ENCODE peak calls at places on chromosomes 2 and 18, in five cellular contexts. I is nephron progenitor cell, A is GM13976, D is HFFc6, L is NB4. B is an unnamed sample.

GRCh38 chr2:168149431-168149830 is 98.0 kb downstream of the STK39 start:
- DNase-seq in I (no peak), A (no peak), D (no peak), L (peak), B (no peak)

GRCh38 chr2:86358982-86359381 is 21.6 kb upstream of the REEP1 start:
- DNase-seq in I (no peak), A (peak), D (no peak), L (no peak), B (no peak)

GRCh38 chr2:29706171-29706690 is 215.2 kb downstream of the ALK start:
- DNase-seq in I (no peak), A (no peak), D (no peak), L (no peak), B (no peak)

GRCh38 chr2:123771928-123772632 is 253.0 kb upstream of the CNTNAP5 start:
- DNase-seq in I (no peak), A (no peak), D (no peak), L (no peak), B (no peak)

GRCh38 chr2:186503827-186504606 is 18.0 kb downstream of the ZC3H15 start:
- DNase-seq in I (no peak), A (no peak), D (no peak), L (peak), B (no peak)

GRCh38 chr2:227818569-227819397 is 5.1 kb downstream of the CCL20 start:
- DNase-seq in I (no peak), A (no peak), D (no peak), L (peak), B (peak)

GRCh38 chr2:213185147-213185822 is 33.9 kb upstream of the IKZF2 start:
- DNase-seq in I (no peak), A (no peak), D (no peak), L (no peak), B (no peak)

GRCh38 chr2:188414869-188415753 is 123.4 kb downstream of the GULP1 start:
- DNase-seq in I (no peak), A (no peak), D (no peak), L (no peak), B (no peak)

GRCh38 chr2:20623241-20623640 is 27.7 kb downstream of the HS1BP3 start:
- DNase-seq in I (no peak), A (no peak), D (no peak), L (no peak), B (no peak)

GRCh38 chr2:1594281-1595171 is 149.8 kb downstream of the PXDN start:
- DNase-seq in I (no peak), A (no peak), D (no peak), L (no peak), B (no peak)

GRCh38 chr18:36075862-36076587 is 8.7 kb upstream of the RPRD1A start:
- DNase-seq in I (no peak), A (no peak), D (peak), L (peak), B (no peak)

GRCh38 chr2:59383473-59383872 is 1142.3 kb upstream of the FANCL start:
- DNase-seq in I (no peak), A (no peak), D (no peak), L (no peak), B (no peak)

GRCh38 chr2:102241616-102242260 is 54.9 kb downstream of the IL1RL2 start:
- DNase-seq in I (no peak), A (no peak), D (no peak), L (no peak), B (no peak)

GRCh38 chr2:231614559-231615057 is 21.9 kb downstream of the TEX44 start:
- DNase-seq in I (no peak), A (peak), D (no peak), L (peak), B (peak)

GRCh38 chr18:58097127-58097906 is 53.3 kb downstream of the NEDD4L start:
- DNase-seq in I (no peak), A (no peak), D (no peak), L (no peak), B (no peak)

GRCh38 chr2:241802806-241803318 is 6.1 kb upstream of the NEU4 start:
- DNase-seq in I (peak), A (peak), D (no peak), L (no peak), B (no peak)

GRCh38 chr2:168220971-168221819 is 26.2 kb downstream of the STK39 start:
- DNase-seq in I (no peak), A (no peak), D (no peak), L (no peak), B (no peak)

GRCh38 chr2:72104821-72105588 is 42.7 kb downstream of the CYP26B1 start:
- DNase-seq in I (no peak), A (no peak), D (no peak), L (peak), B (no peak)

GRCh38 chr2:202360646-202361045 is 15.5 kb upstream of the BMPR2 start:
- DNase-seq in I (no peak), A (no peak), D (no peak), L (no peak), B (no peak)

GRCh38 chr18:48607049-48607984 is 68.5 kb downstream of the CTIF start:
- DNase-seq in I (no peak), A (no peak), D (peak), L (peak), B (no peak)

GRCh38 chr2:190649798-190650390 is 1.0 kb downstream of the NAB1 start:
- DNase-seq in I (peak), A (no peak), D (peak), L (peak), B (no peak)

GRCh38 chr2:74312913-74313312 is 30.3 kb downstream of the SLC4A5 start:
- DNase-seq in I (no peak), A (no peak), D (no peak), L (no peak), B (no peak)

GRCh38 chr18:4455113-4455811 is at the start of gene DLGAP1:
- DNase-seq in I (peak), A (peak), D (no peak), L (no peak), B (no peak)

GRCh38 chr2:120857422-120857821 is 121.8 kb downstream of the GLI2 start:
- DNase-seq in I (no peak), A (no peak), D (no peak), L (no peak), B (no peak)

GRCh38 chr18:22207022-22207758 is 37.8 kb downstream of the GATA6 start:
- DNase-seq in I (no peak), A (no peak), D (no peak), L (no peak), B (no peak)

GRCh38 chr2:70708376-70709199 is 59.4 kb downstream of the ADD2 start:
- DNase-seq in I (no peak), A (no peak), D (no peak), L (no peak), B (peak)

GRCh38 chr18:11163668-11164067 is 14.3 kb upstream of the PIEZO2 start:
- DNase-seq in I (peak), A (peak), D (no peak), L (peak), B (peak)

GRCh38 chr2:71961289-71962027 is 186.2 kb downstream of the CYP26B1 start:
- DNase-seq in I (no peak), A (no peak), D (no peak), L (no peak), B (no peak)

GRCh38 chr2:162075689-162076132 is 1.7 kb upstream of the DPP4 start:
- DNase-seq in I (no peak), A (no peak), D (peak), L (no peak), B (peak)

GRCh38 chr2:109513749-109514588 is 99.8 kb downstream of the SEPTIN10 start:
- DNase-seq in I (peak), A (peak), D (peak), L (no peak), B (peak)

GRCh38 chr2:27566628-27567027 is 16.2 kb upstream of the ZNF512 start:
- DNase-seq in I (no peak), A (no peak), D (peak), L (no peak), B (no peak)

GRCh38 chr2:47686018-47686417 is 96.9 kb upstream of the MSH6 start:
- DNase-seq in I (no peak), A (no peak), D (no peak), L (no peak), B (no peak)

GRCh38 chr2:205695460-205695979 is 13.2 kb downstream of the NRP2 start:
- DNase-seq in I (no peak), A (no peak), D (peak), L (no peak), B (no peak)

GRCh38 chr2:36835125-36835524 is 131.2 kb downstream of the STRN start:
- DNase-seq in I (no peak), A (no peak), D (no peak), L (no peak), B (no peak)

GRCh38 chr2:149192425-149192824 is 138.0 kb upstream of the LYPD6 start:
- DNase-seq in I (no peak), A (no peak), D (no peak), L (no peak), B (no peak)

DNA sequence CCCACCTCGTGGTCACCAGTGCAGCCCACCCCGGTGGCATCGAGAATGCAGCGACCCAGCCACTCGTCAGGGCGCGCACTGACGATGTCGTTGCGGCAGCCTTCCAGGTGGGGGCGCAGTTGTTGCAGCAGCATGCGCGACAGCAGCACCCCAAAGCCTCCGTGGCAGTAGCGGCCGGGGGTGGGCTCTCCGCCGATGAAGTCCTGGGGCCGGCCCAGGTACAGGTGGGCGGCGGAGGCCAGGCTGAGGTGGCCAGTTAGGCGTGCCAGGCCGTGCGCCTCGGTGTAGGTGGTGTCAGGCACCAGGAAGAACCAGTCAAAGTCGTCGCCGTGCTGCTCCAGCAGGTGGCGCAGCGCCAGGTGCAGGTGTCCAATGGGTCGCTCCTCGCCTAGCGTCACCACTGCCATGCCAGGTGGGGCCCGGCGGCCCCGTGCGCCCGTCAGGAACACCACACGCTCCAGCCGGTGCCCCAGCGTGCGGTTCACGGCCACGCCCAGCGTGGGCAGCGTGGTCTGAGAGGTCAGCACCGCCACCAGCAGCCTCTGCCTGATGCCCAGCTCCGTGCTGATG is 1.9 kb downstream of the CHPF start:
- DNase-seq in I (peak), A (peak), D (peak), L (peak), B (peak)
- TF ChIP-seq CTCF in I (peak), A (peak), D (peak), L (peak), B (peak)

DNA sequence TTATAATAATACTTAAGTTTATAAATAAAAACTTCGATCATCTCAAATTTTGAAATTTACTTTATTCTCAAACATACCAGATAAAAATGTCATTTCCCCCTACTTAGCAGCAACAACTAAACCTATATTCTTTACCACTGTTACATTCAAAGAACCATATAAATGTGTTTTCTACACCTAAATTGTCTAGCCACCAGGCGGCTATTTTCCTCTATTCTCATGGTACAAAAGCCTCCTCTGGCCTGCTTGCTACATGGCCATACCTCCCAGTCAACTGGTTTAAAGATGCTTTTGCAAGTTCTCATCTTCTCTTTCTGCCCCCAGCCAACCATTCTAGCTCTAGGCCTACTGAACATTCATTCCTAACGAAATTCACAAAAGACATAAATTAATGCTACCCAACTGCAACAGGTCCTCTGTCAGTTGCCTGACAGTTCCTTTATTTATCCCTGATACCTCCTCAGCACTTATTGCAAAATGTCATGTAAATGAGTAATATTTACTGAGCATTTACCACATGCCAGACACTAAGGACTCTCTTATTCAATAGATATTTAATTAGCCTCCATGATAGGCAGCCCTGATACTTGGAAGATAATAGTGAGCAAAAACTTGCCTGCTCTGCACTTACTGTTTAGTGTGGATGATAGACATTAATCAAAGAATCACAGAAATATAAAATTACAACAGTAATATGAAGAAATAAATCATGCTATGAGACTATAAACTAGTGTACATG is 5.0 kb downstream of the C1D start:
- DNase-seq in I (no peak), A (no peak), D (no peak), L (no peak), B (no peak)
- TF ChIP-seq CTCF in I (no peak), A (no peak), D (peak), L (no peak), B (no peak)

GRCh38 chr2:189599245-189599644 is 18.7 kb upstream of the SLC40A1 start:
- DNase-seq in I (no peak), A (no peak), D (no peak), L (no peak), B (no peak)

GRCh38 chr2:189595412-189595811 is 14.8 kb upstream of the SLC40A1 start:
- DNase-seq in I (no peak), A (no peak), D (no peak), L (no peak), B (no peak)

GRCh38 chr2:189602233-189602632 is 21.6 kb upstream of the SLC40A1 start:
- DNase-seq in I (no peak), A (no peak), D (no peak), L (no peak), B (no peak)

DNA sequence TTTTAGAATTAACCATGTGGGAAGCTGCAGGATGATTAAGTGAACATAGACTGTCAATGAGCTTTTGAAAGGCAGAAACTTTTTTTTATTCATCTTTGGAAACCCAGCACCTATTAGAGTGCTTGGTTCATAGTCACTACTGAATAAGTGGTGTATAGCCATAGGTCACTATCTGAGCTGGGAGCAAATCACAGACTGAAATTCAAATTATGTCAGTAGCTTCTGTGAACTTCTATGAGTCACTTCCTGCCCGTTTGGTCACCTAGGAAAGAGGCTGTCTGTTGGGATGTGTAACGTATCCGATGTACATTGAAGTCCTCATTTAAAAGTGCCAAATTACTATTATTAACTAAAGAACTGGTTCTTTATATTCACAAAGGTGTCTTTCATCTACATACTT is 20.5 kb upstream of the SLC40A1 start:
- DNase-seq in I (no peak), A (no peak), D (peak), L (peak), B (no peak)
- TF ChIP-seq CTCF in I (no peak), A (no peak), D (no peak), L (no peak), B (no peak)

GRCh38 chr2:10346929-10347558 is 44.3 kb downstream of the HPCAL1 start:
- DNase-seq in I (peak), A (no peak), D (peak), L (no peak), B (peak)
- TF ChIP-seq CTCF in I (no peak), A (no peak), D (peak), L (no peak), B (no peak)

GRCh38 chr2:88932677-88933076 is 241.2 kb downstream of the RPIA start:
- DNase-seq in I (no peak), A (no peak), D (no peak), L (no peak), B (no peak)

GRCh38 chr2:88933077-88933476 is 241.6 kb downstream of the RPIA start:
- DNase-seq in I (no peak), A (no peak), D (no peak), L (no peak), B (no peak)

GRCh38 chr2:88933980-88934379 is 242.5 kb downstream of the RPIA start:
- DNase-seq in I (no peak), A (no peak), D (no peak), L (peak), B (peak)
- TF ChIP-seq CTCF in I (no peak), A (no peak), D (no peak), L (peak), B (no peak)

GRCh38 chr2:113175101-113175628 is 1.4 kb downstream of the PSD4 start:
- DNase-seq in I (no peak), A (peak), D (no peak), L (peak), B (peak)

GRCh38 chr2:113172721-113173562 is 829 bp upstream of the PSD4 start:
- DNase-seq in I (no peak), A (no peak), D (no peak), L (peak), B (no peak)

GRCh38 chr2:113175736-113176695 is 2.2 kb downstream of the PSD4 start:
- DNase-seq in I (no peak), A (no peak), D (no peak), L (no peak), B (peak)

GRCh38 chr2:113173563-113174368 is at the start of gene PSD4:
- DNase-seq in I (no peak), A (peak), D (no peak), L (peak), B (peak)

GRCh38 chr2:113174369-113174735 is 581 bp downstream of the PSD4 start:
- DNase-seq in I (no peak), A (no peak), D (no peak), L (no peak), B (peak)
- TF ChIP-seq CTCF in I (no peak), A (peak), D (no peak), L (peak), B (no peak)

B was measured in activated CD8-positive, alpha-beta T cell treated with anti-CD3 and anti-CD28 coated beads for 36 hours.